ENCODE peak calls at places on chromosomes 6 and 20, in four cellular contexts. G is EH, F is NCI-H2029 treated with DMSO at 0.1 percent for 48 hours, X is occipital lobe. L is an unnamed sample.

GRCh38 chr6:101402618-101403002 is 9.1 kb downstream of the GRIK2 start:
- DNase-seq in X (peak), F (no peak), G (peak), L (no peak)

GRCh38 chr6:136180729-136181128 is 69.4 kb downstream of the MTFR2 start:
- DNase-seq in F (no peak), G (peak), X (no peak), L (no peak)

GRCh38 chr20:4703281-4703676 is 18.4 kb upstream of the PRND start:
- DNase-seq in F (no peak), X (no peak), G (no peak), L (no peak)

GRCh38 chr6:44057931-44058616 is 69.2 kb downstream of the MRPL14 start:
- DNase-seq in X (no peak), G (peak), F (no peak), L (no peak)

GRCh38 chr6:111625511-111626331 is 20.0 kb upstream of the TRAF3IP2 start:
- DNase-seq in G (peak), X (no peak), F (no peak), L (no peak)

GRCh38 chr6:36911946-36912555 is 26.3 kb downstream of the C6orf89 start:
- DNase-seq in G (peak), F (no peak), X (no peak), L (no peak)

GRCh38 chr20:49585585-49586245 is 17.8 kb upstream of the PTGIS start:
- DNase-seq in G (peak), X (no peak), F (no peak), L (no peak)

GRCh38 chr6:48747040-48747439 is 636.0 kb upstream of the PTCHD4 start:
- DNase-seq in F (no peak), X (no peak), G (peak), L (no peak)

GRCh38 chr20:56843817-56844216 is 214.7 kb downstream of the TFAP2C start:
- DNase-seq in G (peak), X (no peak), F (no peak), L (no peak)

GRCh38 chr20:40359127-40359892 is 329.7 kb downstream of the MAFB start:
- DNase-seq in G (no peak), F (no peak), X (no peak), L (no peak)

GRCh38 chr6:161152904-161153662 is 120.8 kb downstream of the AGPAT4 start:
- DNase-seq in F (no peak), X (no peak), G (peak), L (peak)

GRCh38 chr6:37308084-37308817 is 45.5 kb upstream of the RNF8 start:
- DNase-seq in G (peak), X (no peak), F (peak), L (no peak)

GRCh38 chr20:52102559-52102958 is 89.0 kb downstream of the ZFP64 start:
- DNase-seq in F (no peak), G (no peak), X (no peak), L (no peak)

GRCh38 chr6:167311286-167311685 is 13.6 kb upstream of the TTLL2 start:
- DNase-seq in F (no peak), X (peak), G (no peak), L (no peak)

GRCh38 chr6:135488023-135488422 is 9.5 kb downstream of the AHI1 start:
- DNase-seq in X (no peak), G (peak), F (no peak), L (no peak)

GRCh38 chr6:166206066-166206465 is 38.4 kb upstream of the TBXT start:
- DNase-seq in F (no peak), G (no peak), X (no peak), L (no peak)

GRCh38 chr6:141107562-141108160 is 1025.1 kb upstream of the GJE1 start:
- DNase-seq in G (peak), X (no peak), F (no peak), L (no peak)

GRCh38 chr20:24838551-24839530 is 110.2 kb upstream of the CST7 start:
- DNase-seq in G (peak), F (no peak), X (no peak), L (no peak)

GRCh38 chr20:45044084-45044573 is 56.8 kb downstream of the KCNS1 start:
- DNase-seq in G (peak), X (no peak), F (peak), L (peak)

GRCh38 chr6:12504325-12504966 is 212.1 kb upstream of the PHACTR1 start:
- DNase-seq in F (no peak), G (peak), X (no peak), L (peak)

GRCh38 chr6:1952726-1953360 is 292.6 kb downstream of the GMDS start:
- DNase-seq in X (no peak), F (no peak), G (peak), L (no peak)

GRCh38 chr6:107460074-107460631 is 789 bp upstream of the PDSS2 start:
- DNase-seq in G (no peak), X (no peak), F (peak), L (no peak)

GRCh38 chr6:122042851-122043250 is 356.6 kb upstream of the HSF2 start:
- DNase-seq in F (no peak), G (peak), X (no peak), L (no peak)

GRCh38 chr6:35674594-35674993 is 14.1 kb downstream of the FKBP5 start:
- DNase-seq in G (no peak), X (no peak), F (peak), L (no peak)

GRCh38 chr20:62737271-62737761 is 28.7 kb downstream of the NTSR1 start:
- DNase-seq in X (no peak), F (no peak), G (no peak), L (no peak)

GRCh38 chr6:102525336-102525735 is 1131.8 kb downstream of the GRIK2 start:
- DNase-seq in G (no peak), F (no peak), X (no peak), L (no peak)

GRCh38 chr6:150937126-150937906 is 71.8 kb downstream of the MTHFD1L start:
- DNase-seq in G (no peak), X (no peak), F (no peak), L (no peak)

GRCh38 chr6:40308533-40309306 is 278.4 kb downstream of the LRFN2 start:
- DNase-seq in G (peak), F (peak), X (peak), L (peak)

GRCh38 chr6:17600527-17601388 is 656 bp downstream of the FAM8A1 start:
- DNase-seq in G (peak), X (no peak), F (no peak), L (peak)

GRCh38 chr6:110468696-110469095 is 7.7 kb downstream of the SLC22A16 start:
- DNase-seq in G (no peak), F (no peak), X (no peak), L (no peak)

GRCh38 chr6:87808005-87808757 is 106.1 kb upstream of the AKIRIN2 start:
- DNase-seq in G (peak), F (no peak), X (no peak), L (no peak)

GRCh38 chr6:147970970-147971369 is 371.7 kb upstream of the SASH1 start:
- DNase-seq in G (no peak), X (no peak), F (no peak), L (no peak)

GRCh38 chr20:56515657-56516381 is 8.7 kb upstream of the FAM209A start:
- DNase-seq in G (peak), X (no peak), F (no peak), L (no peak)

GRCh38 chr6:13682346-13682745 is 29.3 kb downstream of the RANBP9 start:
- DNase-seq in X (no peak), G (no peak), F (no peak), L (no peak)

GRCh38 chr20:50627747-50628146 is 63.6 kb downstream of the RIPOR3 start:
- DNase-seq in G (no peak), F (no peak), X (no peak), L (no peak)

GRCh38 chr6:67606905-67607828 is 1027.9 kb upstream of the ADGRB3 start:
- DNase-seq in F (peak), X (no peak), G (no peak), L (no peak)

GRCh38 chr20:57618091-57618765 is 2.0 kb downstream of the ZBP1 start:
- DNase-seq in G (no peak), X (no peak), F (no peak), L (no peak)

L was measured in GM13977.